ENCODE peak calls at places on chromosomes 11 and 22, in four cellular contexts. One of them, this sample, is unnamed.

GRCh38 chr22:37157516-37158289 is 8.0 kb upstream of the IL2RB start:
- DNase-seq in GM12878: no peak
- DNase-seq in neural progenitor cell: no peak
- DNase-seq in HCT116: peak
- DNase-seq in this sample: peak

GRCh38 chr11:10654211-10655150 is 39.1 kb downstream of the IRAG1 start:
- DNase-seq in GM12878: peak
- DNase-seq in neural progenitor cell: peak
- DNase-seq in HCT116: peak
- DNase-seq in this sample: peak

GRCh38 chr11:62680825-62681240 is 2.0 kb upstream of the UBXN1 start:
- DNase-seq in GM12878: no peak
- DNase-seq in neural progenitor cell: peak
- DNase-seq in HCT116: peak
- DNase-seq in this sample: peak

GRCh38 chr11:58047818-58048217 is 17.1 kb downstream of the OR6Q1 start:
- DNase-seq in GM12878: no peak
- DNase-seq in neural progenitor cell: no peak
- DNase-seq in HCT116: no peak
- DNase-seq in this sample: no peak

GRCh38 chr11:88367310-88367709 is 29.8 kb upstream of the CTSC start:
- DNase-seq in GM12878: no peak
- DNase-seq in neural progenitor cell: no peak
- DNase-seq in HCT116: no peak
- DNase-seq in this sample: no peak

GRCh38 chr11:58957922-58958321 is 18.6 kb downstream of the GLYATL1 start:
- DNase-seq in GM12878: no peak
- DNase-seq in neural progenitor cell: no peak
- DNase-seq in HCT116: no peak
- DNase-seq in this sample: no peak

GRCh38 chr22:39077513-39077840 is 402 bp downstream of the APOBEC3G start:
- DNase-seq in GM12878: no peak
- DNase-seq in neural progenitor cell: no peak
- DNase-seq in HCT116: no peak
- DNase-seq in this sample: no peak

GRCh38 chr11:101103431-101103830 is 26.2 kb downstream of the PGR start:
- DNase-seq in GM12878: no peak
- DNase-seq in neural progenitor cell: no peak
- DNase-seq in HCT116: no peak
- DNase-seq in this sample: no peak

GRCh38 chr11:45155627-45156180 is 9.3 kb downstream of the PRDM11 start:
- DNase-seq in GM12878: no peak
- DNase-seq in neural progenitor cell: no peak
- DNase-seq in HCT116: no peak
- DNase-seq in this sample: no peak

GRCh38 chr11:67303132-67303988 is at the start of gene SSH3:
- DNase-seq in GM12878: no peak
- DNase-seq in neural progenitor cell: peak
- DNase-seq in HCT116: peak
- DNase-seq in this sample: peak

GRCh38 chr22:47634342-47634741 is 871.9 kb downstream of the TBC1D22A start:
- DNase-seq in GM12878: no peak
- DNase-seq in neural progenitor cell: peak
- DNase-seq in HCT116: no peak
- DNase-seq in this sample: no peak

GRCh38 chr22:30485362-30485988 is 13.7 kb upstream of the SEC14L3 start:
- DNase-seq in GM12878: peak
- DNase-seq in neural progenitor cell: peak
- DNase-seq in HCT116: peak
- DNase-seq in this sample: peak

GRCh38 chr11:2515401-2516275 is 70.8 kb downstream of the KCNQ1 start:
- DNase-seq in GM12878: no peak
- DNase-seq in neural progenitor cell: no peak
- DNase-seq in HCT116: no peak
- DNase-seq in this sample: no peak

GRCh38 chr22:23772315-23773246 is at the start of gene MMP11:
- DNase-seq in GM12878: no peak
- DNase-seq in neural progenitor cell: peak
- DNase-seq in HCT116: no peak
- DNase-seq in this sample: peak

GRCh38 chr22:20247010-20247505 is 21.1 kb downstream of the RTN4R start:
- DNase-seq in GM12878: peak
- DNase-seq in neural progenitor cell: no peak
- DNase-seq in HCT116: no peak
- DNase-seq in this sample: no peak

GRCh38 chr11:87298155-87298554 is 260.4 kb downstream of the TMEM135 start:
- DNase-seq in GM12878: no peak
- DNase-seq in neural progenitor cell: no peak
- DNase-seq in HCT116: no peak
- DNase-seq in this sample: no peak

GRCh38 chr11:110513521-110514450 is 84.0 kb downstream of the FDX1 start:
- DNase-seq in GM12878: no peak
- DNase-seq in neural progenitor cell: no peak
- DNase-seq in HCT116: no peak
- DNase-seq in this sample: no peak

GRCh38 chr22:47249370-47249928 is 487.0 kb downstream of the TBC1D22A start:
- DNase-seq in GM12878: no peak
- DNase-seq in neural progenitor cell: no peak
- DNase-seq in HCT116: no peak
- DNase-seq in this sample: no peak

GRCh38 chr11:115422013-115422697 is 82.1 kb downstream of the CADM1 start:
- DNase-seq in GM12878: no peak
- DNase-seq in neural progenitor cell: no peak
- DNase-seq in HCT116: no peak
- DNase-seq in this sample: no peak

GRCh38 chr11:10503777-10504176 is 37.2 kb downstream of the RNF141 start:
- DNase-seq in GM12878: no peak
- DNase-seq in neural progenitor cell: no peak
- DNase-seq in HCT116: no peak
- DNase-seq in this sample: no peak

GRCh38 chr22:35208003-35208402 is 49.3 kb upstream of the HMGXB4 start:
- DNase-seq in GM12878: no peak
- DNase-seq in neural progenitor cell: no peak
- DNase-seq in HCT116: no peak
- DNase-seq in this sample: no peak

GRCh38 chr22:35203583-35203982 is 53.7 kb upstream of the HMGXB4 start:
- DNase-seq in GM12878: no peak
- DNase-seq in neural progenitor cell: no peak
- DNase-seq in HCT116: no peak
- DNase-seq in this sample: no peak

GRCh38 chr22:35205141-35205775 is 52.0 kb upstream of the HMGXB4 start:
- DNase-seq in GM12878: no peak
- DNase-seq in neural progenitor cell: peak
- DNase-seq in HCT116: no peak
- DNase-seq in this sample: no peak

GRCh38 chr22:35206889-35207288 is 50.4 kb upstream of the HMGXB4 start:
- DNase-seq in GM12878: no peak
- DNase-seq in neural progenitor cell: no peak
- DNase-seq in HCT116: no peak
- DNase-seq in this sample: no peak

DNA sequence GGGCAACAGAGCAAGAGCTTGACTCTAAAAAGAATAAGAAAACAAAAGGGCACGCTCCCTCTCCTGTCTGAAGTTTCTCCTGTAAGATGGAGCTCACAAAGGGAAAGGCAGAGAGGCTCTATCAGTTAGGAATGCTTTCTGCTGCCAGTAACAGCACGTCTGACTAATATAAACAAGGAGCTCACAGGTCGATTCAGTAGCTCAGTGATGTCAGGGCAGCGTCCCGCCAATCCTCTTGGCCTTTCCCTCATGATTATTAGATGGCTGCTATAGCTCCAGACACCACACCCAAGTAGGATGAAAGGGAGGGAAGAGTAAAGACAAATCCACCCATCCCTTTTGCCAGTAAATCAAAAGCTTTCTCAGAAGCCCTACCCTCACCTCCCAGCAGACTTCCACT is 51.3 kb upstream of the HMGXB4 start:
- DNase-seq in GM12878: no peak
- DNase-seq in neural progenitor cell: no peak
- DNase-seq in HCT116: no peak
- DNase-seq in this sample: no peak
- H3K4me3 ChIP-seq in GM12878: no peak
- H3K4me3 ChIP-seq in neural progenitor cell: no peak
- H3K4me3 ChIP-seq in HCT116: no peak
- H3K4me3 ChIP-seq in this sample: no peak

GRCh38 chr11:25441432-25441831 is 890.5 kb upstream of the ANO3 start:
- DNase-seq in GM12878: no peak
- DNase-seq in neural progenitor cell: no peak
- DNase-seq in HCT116: no peak
- DNase-seq in this sample: no peak
- H2AFZ ChIP-seq in GM12878: no peak
- H2AFZ ChIP-seq in neural progenitor cell: no peak
- H2AFZ ChIP-seq in HCT116: no peak
- H2AFZ ChIP-seq in this sample: no peak

GRCh38 chr11:17750817-17751165 is 16.2 kb downstream of the KCNC1 start:
- DNase-seq in GM12878: no peak
- DNase-seq in neural progenitor cell: no peak
- DNase-seq in HCT116: no peak
- DNase-seq in this sample: no peak
- H3K4me3 ChIP-seq in GM12878: no peak
- H3K4me3 ChIP-seq in neural progenitor cell: no peak
- H3K4me3 ChIP-seq in HCT116: no peak
- H3K4me3 ChIP-seq in this sample: no peak

DNA sequence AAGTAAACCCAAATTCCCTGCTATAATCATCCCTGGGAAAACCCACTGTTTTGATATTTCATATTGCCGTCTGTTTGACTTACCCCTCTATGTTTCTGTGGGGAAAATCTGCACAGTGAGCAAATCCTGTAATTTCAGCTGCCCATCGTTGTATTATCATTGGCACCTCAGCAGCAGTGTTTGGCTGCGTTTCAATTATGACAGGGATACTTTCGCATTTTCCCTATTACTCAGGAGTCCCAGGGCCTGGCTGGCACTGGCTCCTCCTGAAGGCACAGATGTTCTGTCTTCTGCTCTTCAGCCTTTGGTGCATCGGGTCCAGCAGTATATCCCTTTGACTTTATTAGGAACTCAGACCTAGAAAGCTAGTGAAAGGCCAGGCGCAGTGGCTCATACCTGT is 12.2 kb upstream of the MMP12 start:
- DNase-seq in GM12878: no peak
- DNase-seq in neural progenitor cell: no peak
- DNase-seq in HCT116: no peak
- DNase-seq in this sample: no peak
- H2AFZ ChIP-seq in GM12878: no peak
- H2AFZ ChIP-seq in neural progenitor cell: no peak
- H2AFZ ChIP-seq in HCT116: no peak
- H2AFZ ChIP-seq in this sample: no peak

DNA sequence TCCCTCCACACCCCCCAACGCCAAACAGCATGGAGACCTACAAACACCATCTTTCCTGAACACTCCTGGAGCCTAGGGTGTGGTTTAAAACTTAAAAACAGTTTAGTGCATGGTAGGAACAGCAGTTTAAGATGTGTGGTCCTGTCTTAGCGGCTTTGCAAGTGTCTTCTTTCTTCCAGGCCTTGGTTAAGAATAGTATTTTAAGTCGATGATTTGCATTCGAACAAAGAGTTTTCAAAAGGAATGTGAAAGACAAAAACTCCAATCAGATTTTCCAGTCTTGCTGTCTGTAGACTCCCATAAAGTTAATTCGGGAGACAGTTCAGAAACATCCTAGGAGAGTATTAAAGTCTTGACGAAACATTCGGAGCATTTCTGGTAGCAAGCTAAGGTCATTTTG is 3.7 kb downstream of the FGF4 start:
- DNase-seq in GM12878: no peak
- DNase-seq in neural progenitor cell: peak
- DNase-seq in HCT116: no peak
- DNase-seq in this sample: no peak
- H3K4me3 ChIP-seq in GM12878: no peak
- H3K4me3 ChIP-seq in neural progenitor cell: no peak
- H3K4me3 ChIP-seq in HCT116: no peak
- H3K4me3 ChIP-seq in this sample: no peak

This sample was measured in trophoblast cell.